ENCODE peak calls at places on chromosomes 1 and 21, in eight cellular contexts. E, W, A, Q, R, Y, N and U are unnamed samples.
A peak's percentile ranks its signal among the peaks of the same experiment; 100 is the strongest.

GRCh38 chr1:164702216-164702615 is 143.2 kb downstream of the PBX1 start:
- DNase-seq in E (no peak), W (no peak), A (no peak), Q (no peak), R (no peak), Y (no peak), N (peak; percentile 36), U (no peak)

GRCh38 chr1:190754769-190755168 is 277.1 kb upstream of the BRINP3 start:
- DNase-seq in E (peak; percentile 49), W (peak; percentile 34), A (no peak), Q (peak; percentile 47), R (no peak), Y (no peak), N (no peak), U (peak; percentile 24)

GRCh38 chr1:77627965-77628570 is 54.4 kb downstream of the ZZZ3 start:
- DNase-seq in E (no peak), W (no peak), A (no peak), Q (no peak), R (no peak), Y (no peak), N (no peak), U (no peak)

GRCh38 chr1:47235280-47235679 is 3.3 kb upstream of the TAL1 start:
- DNase-seq in E (no peak), W (no peak), A (peak; percentile 52), Q (no peak), R (no peak), Y (no peak), N (no peak), U (no peak)

GRCh38 chr1:62271932-62272728 is 47.1 kb downstream of the KANK4 start:
- DNase-seq in E (no peak), W (no peak), A (no peak), Q (no peak), R (no peak), Y (no peak), N (peak; percentile 51), U (no peak)

GRCh38 chr1:82695443-82695842 is 894.7 kb downstream of the ADGRL2 start:
- DNase-seq in E (no peak), W (no peak), A (no peak), Q (peak; percentile 18), R (no peak), Y (no peak), N (no peak), U (no peak)

GRCh38 chr21:33817663-33818433 is 97.8 kb downstream of the ATP5PO start:
- DNase-seq in E (no peak), W (no peak), A (no peak), Q (no peak), R (no peak), Y (no peak), N (no peak), U (no peak)

GRCh38 chr1:198175418-198176170 is 18.8 kb downstream of the NEK7 start:
- DNase-seq in E (no peak), W (no peak), A (no peak), Q (peak; percentile 64), R (no peak), Y (no peak), N (peak; percentile 45), U (no peak)

GRCh38 chr1:42675467-42675866 is 6.8 kb upstream of the YBX1 start:
- DNase-seq in E (no peak), W (no peak), A (no peak), Q (no peak), R (no peak), Y (no peak), N (no peak), U (no peak)

GRCh38 chr1:168210312-168210711 is 15.5 kb upstream of the SFT2D2 start:
- DNase-seq in E (no peak), W (peak; percentile 85), A (no peak), Q (no peak), R (no peak), Y (no peak), N (no peak), U (no peak)

GRCh38 chr1:24900486-24900849 is 29.6 kb downstream of the RUNX3 start:
- DNase-seq in E (no peak), W (no peak), A (peak; percentile 6), Q (no peak), R (no peak), Y (no peak), N (no peak), U (no peak)

GRCh38 chr1:160228431-160228830 is 23.2 kb downstream of the PEA15 start:
- DNase-seq in E (no peak), W (no peak), A (no peak), Q (no peak), R (no peak), Y (no peak), N (no peak), U (no peak)

DNA sequence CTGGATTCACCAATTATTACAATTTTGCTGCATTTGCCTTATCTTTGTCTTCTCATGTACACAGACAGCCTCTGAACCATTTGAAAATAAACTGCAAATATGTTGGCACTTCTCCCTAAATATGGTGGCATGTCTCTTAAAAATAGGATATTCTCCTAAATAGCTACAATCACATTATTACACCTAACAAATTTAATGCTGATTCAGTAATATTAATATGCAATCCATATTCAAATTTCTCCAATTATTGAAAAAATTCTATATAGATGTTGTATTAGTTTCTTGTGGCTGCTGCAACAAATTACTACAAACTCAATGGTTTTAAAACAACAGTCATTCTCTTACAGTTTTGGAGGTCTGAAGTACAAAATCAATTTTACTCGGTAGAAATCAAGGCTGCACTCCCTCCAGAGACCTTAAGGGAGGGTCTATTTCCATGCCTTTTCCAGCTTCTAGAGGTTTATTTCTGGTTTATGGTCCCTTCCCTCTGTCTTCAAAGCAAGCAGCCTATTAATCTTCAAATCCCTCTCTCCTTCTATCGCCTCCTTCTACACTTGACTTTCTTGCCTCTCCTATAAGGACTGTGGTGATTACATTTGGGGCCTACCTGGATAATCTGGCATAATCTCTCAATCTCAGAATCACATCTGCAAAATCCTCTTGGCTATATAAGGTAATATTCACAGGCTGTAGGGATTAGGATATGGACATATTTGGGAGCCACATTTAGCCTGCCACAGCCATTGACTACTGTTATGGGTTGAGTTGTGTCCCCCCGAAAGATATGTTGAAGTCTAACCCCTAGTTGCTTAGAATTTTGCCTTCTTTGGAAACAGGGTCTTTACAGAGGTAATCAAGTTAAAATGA is 52.5 kb upstream of the BOLA1 start:
- DNase-seq in E (no peak), W (no peak), A (peak; percentile 0), Q (no peak), R (no peak), Y (no peak), N (no peak), U (no peak)
- H3K4me3 ChIP-seq in E (no peak overlapping the region), W (no peak overlapping the region), A (no peak overlapping the region), Q (no peak overlapping the region), R (no peak overlapping the region), Y (no peak overlapping the region), N (no peak overlapping the region), U (no peak overlapping the region)

GRCh38 chr1:85579619-85580018 is 942 bp upstream of the CCN1 start:
- DNase-seq in E (no peak), W (no peak), A (no peak), Q (peak; percentile 82), R (no peak), Y (no peak), N (peak; percentile 87), U (no peak)
- H3K4me3 ChIP-seq in E (peak overlapping the region; percentile 64), W (no peak overlapping the region), A (no peak overlapping the region), Q (peak overlapping the region; percentile 71), R (peak overlapping the region; percentile 94), Y (peak overlapping the region; percentile 62), N (peak overlapping the region; percentile 71), U (no peak overlapping the region)

DNA sequence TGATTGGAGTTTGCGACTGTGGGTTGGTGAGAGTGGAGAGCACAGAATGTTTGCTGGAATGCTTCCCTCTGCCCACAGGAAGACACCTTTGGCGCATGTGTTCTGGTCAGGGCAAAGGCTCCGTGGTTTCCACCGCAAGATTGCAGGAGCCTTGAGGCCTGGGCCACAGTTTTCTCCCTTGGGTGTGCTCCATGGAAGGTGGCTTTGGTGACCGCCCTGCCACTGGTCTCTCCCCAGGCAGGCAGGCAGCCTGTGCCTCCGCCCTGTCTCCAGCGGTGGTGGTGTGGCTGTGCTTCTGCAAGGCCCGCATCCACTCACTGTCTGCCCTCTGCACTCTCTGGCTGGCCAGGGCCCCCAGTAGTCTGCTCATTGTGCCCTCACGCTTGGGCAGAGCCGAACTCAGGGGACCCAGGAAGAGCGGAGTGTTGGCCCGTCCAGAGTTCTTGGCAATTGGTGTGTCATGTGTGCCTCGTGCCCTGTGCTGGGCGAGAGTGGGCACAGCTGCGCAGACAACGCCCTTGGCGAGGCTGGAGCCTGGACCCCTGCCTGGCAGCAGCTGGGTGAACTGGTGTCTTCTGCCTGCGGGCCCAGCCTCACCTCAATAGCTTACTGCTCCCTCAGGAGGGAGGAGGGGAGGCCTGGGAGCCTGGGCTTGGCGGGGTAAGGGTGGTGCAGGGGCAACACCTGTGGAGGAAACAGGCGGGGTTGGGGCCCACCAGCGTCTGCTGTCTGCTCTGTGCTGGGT is 2.0 kb downstream of the GUK1 start:
- DNase-seq in E (no peak), W (peak; percentile 32), A (peak; percentile 26), Q (no peak), R (no peak), Y (no peak), N (peak; percentile 81), U (no peak)
- H3K4me3 ChIP-seq in E (peak overlapping the region; percentile 87), W (no peak overlapping the region), A (no peak overlapping the region), Q (peak overlapping the region; percentile 91), R (no peak overlapping the region), Y (peak overlapping the region; percentile 92), N (peak overlapping the region; percentile 92), U (peak overlapping the region; percentile 98)

DNA sequence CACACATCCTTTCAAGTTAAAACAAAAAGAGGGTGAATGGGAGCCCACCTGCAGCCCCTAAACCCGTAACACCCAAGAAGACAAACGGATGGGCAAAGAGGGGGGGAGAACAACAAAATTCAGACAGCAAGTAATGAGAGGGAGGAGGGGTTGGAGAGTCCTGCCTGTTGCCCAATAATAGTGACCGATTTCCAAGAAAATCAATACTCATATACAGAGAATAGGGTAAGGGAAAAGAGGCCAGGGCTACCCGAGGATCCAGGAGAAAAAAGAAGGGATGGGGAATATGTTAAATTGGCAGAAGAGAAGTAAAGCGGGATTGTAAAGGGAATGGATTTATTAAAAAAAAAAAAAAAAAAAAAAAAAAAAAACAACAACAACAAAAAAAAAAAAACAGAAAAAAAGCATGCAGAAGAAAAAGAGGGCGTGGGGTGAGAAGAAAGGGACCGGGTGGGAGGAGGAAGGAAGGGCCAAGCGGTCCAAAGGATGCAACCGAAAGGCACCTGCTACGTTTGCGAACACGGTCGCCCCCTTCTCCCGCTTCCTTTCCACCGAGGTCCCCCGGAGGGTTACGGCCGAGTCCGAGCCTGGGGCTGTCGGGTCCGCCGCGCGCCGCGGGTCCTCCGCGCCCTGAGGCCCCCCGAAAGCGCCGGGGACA is 930 bp downstream of the SLC30A10 start:
- DNase-seq in E (no peak), W (no peak), A (no peak), Q (no peak), R (no peak), Y (no peak), N (no peak), U (no peak)
- H3K4me3 ChIP-seq in E (peak overlapping the region; percentile 62), W (peak overlapping the region; percentile 17), A (peak overlapping the region; percentile 14), Q (peak overlapping the region; percentile 58), R (peak overlapping the region; percentile 36), Y (peak overlapping the region; percentile 49), N (no peak overlapping the region), U (no peak overlapping the region)

GRCh38 chr1:111592389-111593361 is 26.9 kb upstream of the RAP1A start:
- DNase-seq in E (peak; percentile 88), W (peak; percentile 79), A (peak; percentile 38), Q (peak; percentile 94), R (peak; percentile 72), Y (peak; percentile 87), N (peak; percentile 86), U (peak; percentile 49)
- H3K4me3 ChIP-seq in E (no peak overlapping the region), W (no peak overlapping the region), A (no peak overlapping the region), Q (peak overlapping the region; percentile 19), R (no peak overlapping the region), Y (peak overlapping the region; percentile 27), N (peak overlapping the region; percentile 25), U (peak overlapping the region; percentile 17)